ENCODE peak calls at places on chromosomes 16 and 17, in five cellular contexts. D is GM23338; B is tibial artery; G is CD4-positive, alpha-beta memory T cell; X is dorsolateral prefrontal cortex. C is an unnamed sample.

GRCh38 chr16:31875112-31875803 is 1.7 kb downstream of the ZNF267 start:
- DNase-seq in D (no peak), B (no peak), G (no peak), X (no peak), C (no peak)

GRCh38 chr17:18267927-18268711 is 7.7 kb downstream of the MIEF2 start:
- DNase-seq in D (peak; percentile 52), B (no peak), G (no peak), X (no peak), C (no peak)

GRCh38 chr16:27676807-27677206 is 126.9 kb downstream of the KATNIP start:
- DNase-seq in D (no peak), B (no peak), G (no peak), X (no peak), C (no peak)

GRCh38 chr17:31327534-31328526 is 6.4 kb upstream of the EVI2A start:
- DNase-seq in D (no peak), B (no peak), G (no peak), X (no peak), C (no peak)

GRCh38 chr17:45265823-45266222 is 3.9 kb upstream of the SPATA32 start:
- DNase-seq in D (no peak), B (no peak), G (no peak), X (no peak), C (no peak)

GRCh38 chr17:38885728-38886642 is 16.1 kb downstream of the LASP1 start:
- DNase-seq in D (peak; percentile 78), B (no peak), G (no peak), X (peak; percentile 46), C (no peak)

GRCh38 chr17:2049333-2050245 is 5.3 kb upstream of the HIC1 start:
- DNase-seq in D (peak; percentile 81), B (peak; percentile 82), G (peak; percentile 92), X (peak; percentile 78), C (peak; percentile 86)

GRCh38 chr16:87006021-87006420 is 311.2 kb downstream of the C16orf95 start:
- DNase-seq in D (no peak), B (no peak), G (no peak), X (no peak), C (no peak)

GRCh38 chr16:88368994-88369393 is 13.8 kb upstream of the ZNF469 start:
- DNase-seq in D (no peak), B (no peak), G (no peak), X (no peak), C (no peak)

GRCh38 chr17:76529643-76530488 is 7.6 kb downstream of the CYGB start:
- DNase-seq in D (no peak), B (peak; percentile 86), G (no peak), X (no peak), C (no peak)

GRCh38 chr17:70072900-70073299 is 2.1 kb upstream of the KCNJ16 start:
- DNase-seq in D (no peak), B (no peak), G (no peak), X (no peak), C (no peak)

GRCh38 chr16:3066440-3066748 is 954 bp downstream of the IL32 start:
- DNase-seq in D (no peak), B (no peak), G (no peak), X (no peak), C (no peak)

GRCh38 chr16:88534731-88535141 is 35.5 kb upstream of the ZC3H18 start:
- DNase-seq in D (peak; percentile 65), B (no peak), G (no peak), X (no peak), C (peak; percentile 44)

GRCh38 chr17:51166198-51166986 is at the start of gene NME2:
- DNase-seq in D (peak; percentile 93), B (peak; percentile 91), G (peak; percentile 69), X (peak; percentile 77), C (peak; percentile 55)

GRCh38 chr17:51166987-51167931 is 1.0 kb downstream of the NME2 start:
- DNase-seq in D (peak; percentile 66), B (no peak), G (peak; percentile 66), X (peak; percentile 28), C (peak; percentile 49)

GRCh38 chr17:51165680-51166197 is 472 bp upstream of the NME2 start:
- DNase-seq in D (peak; percentile 50), B (peak; percentile 29), G (no peak), X (peak; percentile 23), C (peak; percentile 7)

GRCh38 chr17:51161541-51161940 is 4.7 kb upstream of the NME2 start:
- DNase-seq in D (no peak), B (no peak), G (no peak), X (no peak), C (no peak)

GRCh38 chr17:51164911-51165679 is 1.1 kb upstream of the NME2 start:
- DNase-seq in D (peak; percentile 43), B (no peak), G (no peak), X (peak; percentile 20), C (no peak)
- H3K4me3 ChIP-seq in D (peak overlapping the region; percentile 92), B (peak overlapping the region; percentile 98), G (peak overlapping the region; percentile 79), X (peak overlapping the region; percentile 96), C (no peak overlapping the region)

GRCh38 chr17:43721537-43722268 is 36.9 kb downstream of the SOST start:
- DNase-seq in D (no peak), B (no peak), G (no peak), X (no peak), C (no peak)
- H3K4me3 ChIP-seq in D (peak overlapping the region; percentile 73), B (no peak overlapping the region), G (no peak overlapping the region), X (no peak overlapping the region), C (no peak overlapping the region)

GRCh38 chr17:48025040-48025903 is 12.3 kb downstream of the COPZ2 start:
- DNase-seq in D (peak; percentile 93), B (peak; percentile 98), G (peak; percentile 96), X (peak; percentile 98), C (peak; percentile 95)
- H3K4me3 ChIP-seq in D (peak overlapping the region; percentile 83), B (peak overlapping the region; percentile 47), G (peak overlapping the region; percentile 53), X (peak overlapping the region; percentile 56), C (peak overlapping the region; percentile 43)

DNA sequence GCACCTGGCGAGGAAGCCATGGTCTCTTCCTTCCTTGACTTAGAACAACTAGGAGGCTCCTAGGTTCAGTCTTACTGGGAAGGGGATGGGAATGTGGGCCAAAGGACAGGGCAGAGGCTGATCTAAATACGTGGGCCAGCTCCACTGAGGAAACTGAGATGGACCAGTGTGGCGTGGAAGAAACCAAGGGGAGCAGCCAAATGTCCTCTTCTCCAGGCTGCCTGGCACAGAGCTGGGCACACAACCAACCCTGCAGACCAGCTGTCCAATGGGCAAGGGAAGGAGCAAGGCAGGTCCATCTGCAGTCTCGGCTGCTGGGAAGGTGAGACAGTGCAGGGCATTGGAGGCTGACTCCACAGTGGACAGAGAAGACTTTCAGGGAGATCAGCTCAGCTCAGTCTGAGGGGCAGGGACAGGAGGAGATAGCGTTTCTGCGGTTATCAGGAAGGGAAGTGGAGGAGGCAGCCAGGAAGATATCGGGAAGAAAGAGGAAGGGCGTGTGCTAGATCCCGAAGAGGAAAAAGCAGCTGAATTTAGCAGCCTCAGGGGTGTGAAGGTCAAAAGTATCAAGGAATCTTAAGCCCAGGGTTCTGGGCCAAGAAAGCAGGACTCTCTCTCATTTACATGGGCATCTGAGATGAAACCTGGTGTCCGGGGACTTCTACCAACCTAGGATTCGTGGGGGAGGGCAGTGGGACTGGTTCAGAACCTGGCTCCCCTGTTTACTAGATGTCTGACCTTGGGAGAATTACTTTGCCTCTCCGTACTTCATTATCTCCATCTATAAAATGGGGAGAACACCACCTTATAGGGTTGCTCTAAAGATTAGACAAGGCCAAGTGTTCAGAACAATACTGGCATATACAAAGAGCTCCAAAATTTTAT is 1.8 kb downstream of the KIFC3 start:
- DNase-seq in D (no peak), B (no peak), G (no peak), X (no peak), C (no peak)
- H3K4me3 ChIP-seq in D (no peak overlapping the region), B (peak overlapping the region; percentile 60), G (no peak overlapping the region), X (peak overlapping the region; percentile 21), C (no peak overlapping the region)

DNA sequence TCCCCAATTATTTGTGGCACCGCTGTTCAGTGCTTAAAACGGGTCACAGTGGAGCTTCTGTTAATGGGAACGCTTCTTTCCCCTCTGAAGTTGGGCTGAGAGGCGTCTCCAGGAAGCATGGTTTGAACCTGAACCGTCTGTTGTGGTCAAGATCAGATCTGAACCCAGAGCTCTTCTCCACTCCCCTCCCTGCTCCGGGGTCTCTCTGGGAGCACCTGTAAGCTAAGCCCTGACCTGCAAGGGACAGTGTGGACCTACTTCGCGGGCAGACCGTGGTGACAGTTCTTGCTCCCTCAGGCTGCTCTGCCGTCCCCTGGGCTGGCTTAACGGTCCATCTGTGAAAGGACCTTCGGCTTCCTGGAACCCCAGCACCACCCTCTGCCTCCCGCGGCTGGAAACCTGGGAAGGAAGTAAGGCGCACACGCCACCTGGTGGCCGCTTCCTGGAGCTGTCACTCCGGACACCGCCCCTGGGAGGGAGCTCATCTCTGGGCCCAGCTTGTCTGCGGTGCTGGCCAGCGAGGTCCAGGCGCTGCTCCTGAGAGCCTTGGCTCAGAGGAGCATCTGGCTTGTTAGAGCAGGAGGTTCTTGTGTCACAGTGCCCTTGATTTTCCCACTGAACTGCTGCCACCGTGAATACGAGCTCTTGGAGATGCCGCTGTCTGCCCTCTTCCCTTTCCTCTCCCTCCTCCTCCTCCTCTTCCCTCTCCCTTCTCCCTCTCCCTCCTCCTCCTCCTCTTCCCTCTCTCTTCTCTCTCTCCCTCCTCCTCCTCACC is 518.5 kb upstream of the EEF2KMT start:
- DNase-seq in D (peak; percentile 88), B (no peak), G (no peak), X (peak; percentile 56), C (no peak)
- H3K4me3 ChIP-seq in D (peak overlapping the region; percentile 50), B (no peak overlapping the region), G (no peak overlapping the region), X (peak overlapping the region; percentile 21), C (no peak overlapping the region)

GRCh38 chr16:19219836-19220235 is 51.8 kb downstream of the SYT17 start:
- DNase-seq in D (no peak), B (no peak), G (no peak), X (no peak), C (no peak)

GRCh38 chr16:19223235-19223847 is 55.3 kb downstream of the SYT17 start:
- DNase-seq in D (peak; percentile 76), B (no peak), G (peak; percentile 4), X (no peak), C (peak; percentile 33)

GRCh38 chr16:19213885-19214284 is 45.8 kb downstream of the SYT17 start:
- DNase-seq in D (no peak), B (no peak), G (no peak), X (no peak), C (no peak)

GRCh38 chr16:19215705-19216104 is 47.7 kb downstream of the SYT17 start:
- DNase-seq in D (no peak), B (no peak), G (no peak), X (no peak), C (no peak)

GRCh38 chr16:19218581-19218980 is 50.5 kb downstream of the SYT17 start:
- DNase-seq in D (no peak), B (no peak), G (no peak), X (no peak), C (no peak)
- H3K4me3 ChIP-seq in D (no peak overlapping the region), B (no peak overlapping the region), G (no peak overlapping the region), X (no peak overlapping the region), C (no peak overlapping the region)

GRCh38 chr17:28530926-28531325 is 21.5 kb downstream of the UNC119 start:
- DNase-seq in D (no peak), B (no peak), G (no peak), X (no peak), C (no peak)
- H3K4me3 ChIP-seq in D (no peak overlapping the region), B (no peak overlapping the region), G (no peak overlapping the region), X (no peak overlapping the region), C (no peak overlapping the region)

DNA sequence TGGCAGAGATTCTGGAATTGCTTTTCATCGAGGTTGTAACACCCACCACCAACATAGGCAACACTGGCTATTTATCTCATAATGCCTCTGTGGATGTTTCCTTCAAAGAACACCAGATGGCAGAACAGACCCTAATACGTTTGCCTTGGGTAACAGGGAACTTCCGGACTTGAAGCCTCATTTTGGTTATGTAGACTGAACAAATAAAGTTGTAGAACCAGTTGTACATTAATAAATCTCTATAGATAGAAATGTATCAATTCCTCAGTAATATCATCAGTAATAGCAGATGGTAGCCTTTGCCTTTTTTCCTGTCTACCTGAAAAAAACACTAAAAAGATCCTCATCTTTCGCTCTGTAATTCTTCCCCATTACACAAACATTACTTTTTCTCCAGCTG is 25.9 kb upstream of the APOH start:
- DNase-seq in D (peak; percentile 78), B (no peak), G (peak; percentile 70), X (peak; percentile 6), C (peak; percentile 80)
- H3K4me3 ChIP-seq in D (no peak overlapping the region), B (no peak overlapping the region), G (no peak overlapping the region), X (no peak overlapping the region), C (peak overlapping the region; percentile 1)